ENCODE peak calls at places on chromosomes 11 and 22, in seven cellular contexts. One of them, this sample, is unnamed.

GRCh38 chr11:44575288-44575672 is 9.8 kb downstream of the CD82 start:
- DNase-seq in putamen: no peak
- DNase-seq in NCI-H2029 treated with DMSO at 0.1 percent for 48 hours: no peak
- DNase-seq in stimulated activated CD4-positive, alpha-beta T cell treated with anti-CD3 and anti-CD28 coated beads, Interleukin-15, amount 100 ng/mL, for 1 hour: no peak
- DNase-seq in activated CD8-positive, alpha-beta memory T cell treated with anti-CD3 and anti-CD28 coated beads for 24 hours: peak
- DNase-seq in NB4: peak
- DNase-seq in foreskin fibroblast: peak
- DNase-seq in this sample: no peak

GRCh38 chr11:46389450-46390330 is 1.9 kb downstream of the CHRM4 start:
- DNase-seq in putamen: no peak
- DNase-seq in activated CD8-positive, alpha-beta memory T cell treated with anti-CD3 and anti-CD28 coated beads for 24 hours: peak
- DNase-seq in NCI-H2029 treated with DMSO at 0.1 percent for 48 hours: peak
- DNase-seq in stimulated activated CD4-positive, alpha-beta T cell treated with anti-CD3 and anti-CD28 coated beads, Interleukin-15, amount 100 ng/mL, for 1 hour: no peak
- DNase-seq in foreskin fibroblast: peak
- DNase-seq in NB4: peak
- DNase-seq in this sample: no peak

GRCh38 chr11:132904566-132904965 is 627.7 kb downstream of the OPCML start:
- DNase-seq in putamen: no peak
- DNase-seq in activated CD8-positive, alpha-beta memory T cell treated with anti-CD3 and anti-CD28 coated beads for 24 hours: no peak
- DNase-seq in foreskin fibroblast: no peak
- DNase-seq in stimulated activated CD4-positive, alpha-beta T cell treated with anti-CD3 and anti-CD28 coated beads, Interleukin-15, amount 100 ng/mL, for 1 hour: no peak
- DNase-seq in NCI-H2029 treated with DMSO at 0.1 percent for 48 hours: no peak
- DNase-seq in NB4: no peak
- DNase-seq in this sample: no peak

GRCh38 chr11:45927332-45927683 is 4.9 kb downstream of the LARGE2 start:
- DNase-seq in NB4: peak
- DNase-seq in NCI-H2029 treated with DMSO at 0.1 percent for 48 hours: no peak
- DNase-seq in activated CD8-positive, alpha-beta memory T cell treated with anti-CD3 and anti-CD28 coated beads for 24 hours: peak
- DNase-seq in foreskin fibroblast: no peak
- DNase-seq in putamen: no peak
- DNase-seq in stimulated activated CD4-positive, alpha-beta T cell treated with anti-CD3 and anti-CD28 coated beads, Interleukin-15, amount 100 ng/mL, for 1 hour: no peak
- DNase-seq in this sample: no peak

GRCh38 chr22:45454260-45454659 is 40.8 kb downstream of the RIBC2 start:
- DNase-seq in activated CD8-positive, alpha-beta memory T cell treated with anti-CD3 and anti-CD28 coated beads for 24 hours: no peak
- DNase-seq in stimulated activated CD4-positive, alpha-beta T cell treated with anti-CD3 and anti-CD28 coated beads, Interleukin-15, amount 100 ng/mL, for 1 hour: no peak
- DNase-seq in putamen: no peak
- DNase-seq in NCI-H2029 treated with DMSO at 0.1 percent for 48 hours: no peak
- DNase-seq in foreskin fibroblast: peak
- DNase-seq in NB4: peak
- DNase-seq in this sample: no peak

GRCh38 chr11:69352715-69353325 is 58.9 kb downstream of the MYEOV start:
- DNase-seq in activated CD8-positive, alpha-beta memory T cell treated with anti-CD3 and anti-CD28 coated beads for 24 hours: peak
- DNase-seq in NCI-H2029 treated with DMSO at 0.1 percent for 48 hours: no peak
- DNase-seq in foreskin fibroblast: peak
- DNase-seq in NB4: peak
- DNase-seq in stimulated activated CD4-positive, alpha-beta T cell treated with anti-CD3 and anti-CD28 coated beads, Interleukin-15, amount 100 ng/mL, for 1 hour: peak
- DNase-seq in putamen: no peak
- DNase-seq in this sample: no peak

GRCh38 chr11:105081412-105082150 is 36.4 kb upstream of the CARD16 start:
- DNase-seq in foreskin fibroblast: no peak
- DNase-seq in NB4: no peak
- DNase-seq in activated CD8-positive, alpha-beta memory T cell treated with anti-CD3 and anti-CD28 coated beads for 24 hours: no peak
- DNase-seq in putamen: no peak
- DNase-seq in stimulated activated CD4-positive, alpha-beta T cell treated with anti-CD3 and anti-CD28 coated beads, Interleukin-15, amount 100 ng/mL, for 1 hour: no peak
- DNase-seq in NCI-H2029 treated with DMSO at 0.1 percent for 48 hours: no peak
- DNase-seq in this sample: no peak

GRCh38 chr11:64100345-64100744 is 64.6 kb downstream of the FLRT1 start:
- DNase-seq in NCI-H2029 treated with DMSO at 0.1 percent for 48 hours: no peak
- DNase-seq in NB4: peak
- DNase-seq in stimulated activated CD4-positive, alpha-beta T cell treated with anti-CD3 and anti-CD28 coated beads, Interleukin-15, amount 100 ng/mL, for 1 hour: no peak
- DNase-seq in foreskin fibroblast: no peak
- DNase-seq in putamen: no peak
- DNase-seq in activated CD8-positive, alpha-beta memory T cell treated with anti-CD3 and anti-CD28 coated beads for 24 hours: no peak
- DNase-seq in this sample: no peak

GRCh38 chr11:64759722-64760719 is at the start of gene PYGM:
- DNase-seq in foreskin fibroblast: no peak
- DNase-seq in NCI-H2029 treated with DMSO at 0.1 percent for 48 hours: no peak
- DNase-seq in activated CD8-positive, alpha-beta memory T cell treated with anti-CD3 and anti-CD28 coated beads for 24 hours: no peak
- DNase-seq in NB4: peak
- DNase-seq in putamen: no peak
- DNase-seq in stimulated activated CD4-positive, alpha-beta T cell treated with anti-CD3 and anti-CD28 coated beads, Interleukin-15, amount 100 ng/mL, for 1 hour: no peak
- DNase-seq in this sample: peak

GRCh38 chr22:50700387-50701075 is 27.9 kb downstream of the SHANK3 start:
- DNase-seq in putamen: no peak
- DNase-seq in NCI-H2029 treated with DMSO at 0.1 percent for 48 hours: no peak
- DNase-seq in NB4: no peak
- DNase-seq in stimulated activated CD4-positive, alpha-beta T cell treated with anti-CD3 and anti-CD28 coated beads, Interleukin-15, amount 100 ng/mL, for 1 hour: no peak
- DNase-seq in activated CD8-positive, alpha-beta memory T cell treated with anti-CD3 and anti-CD28 coated beads for 24 hours: no peak
- DNase-seq in foreskin fibroblast: no peak
- DNase-seq in this sample: no peak

GRCh38 chr11:66288138-66288865 is 641 bp downstream of the YIF1A start:
- DNase-seq in putamen: no peak
- DNase-seq in stimulated activated CD4-positive, alpha-beta T cell treated with anti-CD3 and anti-CD28 coated beads, Interleukin-15, amount 100 ng/mL, for 1 hour: no peak
- DNase-seq in NB4: no peak
- DNase-seq in activated CD8-positive, alpha-beta memory T cell treated with anti-CD3 and anti-CD28 coated beads for 24 hours: peak
- DNase-seq in NCI-H2029 treated with DMSO at 0.1 percent for 48 hours: no peak
- DNase-seq in foreskin fibroblast: no peak
- DNase-seq in this sample: no peak

GRCh38 chr11:65454311-65454695 is 31.7 kb downstream of the NEAT1 start:
- DNase-seq in foreskin fibroblast: no peak
- DNase-seq in putamen: no peak
- DNase-seq in stimulated activated CD4-positive, alpha-beta T cell treated with anti-CD3 and anti-CD28 coated beads, Interleukin-15, amount 100 ng/mL, for 1 hour: no peak
- DNase-seq in NCI-H2029 treated with DMSO at 0.1 percent for 48 hours: no peak
- DNase-seq in activated CD8-positive, alpha-beta memory T cell treated with anti-CD3 and anti-CD28 coated beads for 24 hours: no peak
- DNase-seq in NB4: no peak
- DNase-seq in this sample: no peak

This sample was measured in globus pallidus.